ENCODE peak calls at places on chromosomes 6 and 20, in six cellular contexts. B, H, D, X, J and S are unnamed samples. For H3K27me3, the result is how much of the 10 kb centered on the place peaks cover.

GRCh38 chr20:16641511-16641910 is 68.3 kb upstream of the KIF16B start:
- DNase-seq in B (no peak), D (no peak), H (no peak), J (no peak), X (no peak), S (no peak)

GRCh38 chr20:51059862-51060261 is 37.0 kb upstream of the KCNG1 start:
- DNase-seq in X (no peak), J (no peak), H (no peak), B (no peak), D (peak), S (no peak)

GRCh38 chr6:159008656-159009288 is 8.8 kb upstream of the RSPH3 start:
- DNase-seq in D (peak), X (no peak), H (no peak), J (no peak), B (no peak), S (no peak)

GRCh38 chr6:82217014-82217621 is 30.4 kb downstream of the IBTK start:
- DNase-seq in J (no peak), D (no peak), X (no peak), H (no peak), B (no peak), S (no peak)

GRCh38 chr6:120992257-120992656 is 342.0 kb downstream of the TBC1D32 start:
- DNase-seq in H (no peak), B (no peak), X (no peak), J (no peak), D (no peak), S (no peak)

GRCh38 chr6:132227937-132228336 is 173.3 kb downstream of the MOXD1 start:
- DNase-seq in X (no peak), B (no peak), D (peak), J (no peak), H (no peak), S (peak)

GRCh38 chr6:2162089-2162465 is 83.3 kb downstream of the GMDS start:
- DNase-seq in H (no peak), B (no peak), D (no peak), J (no peak), X (no peak), S (no peak)

GRCh38 chr6:28985396-28986164 is 19.5 kb downstream of the ZNF311 start:
- DNase-seq in J (peak), H (peak), X (peak), B (peak), D (peak), S (peak)

GRCh38 chr20:33753763-33754162 is 22.0 kb downstream of the ZNF341 start:
- DNase-seq in J (no peak), B (no peak), H (no peak), D (peak), X (no peak), S (no peak)

GRCh38 chr20:25058051-25058796 is at the start of gene ACSS1:
- DNase-seq in H (peak), D (peak), X (no peak), B (peak), J (peak), S (no peak)

GRCh38 chr6:75204959-75205775 is 686 bp downstream of the COL12A1 start:
- DNase-seq in X (no peak), B (no peak), J (peak), H (peak), D (peak), S (no peak)

GRCh38 chr6:162124710-162125435 is 602.7 kb downstream of the PRKN start:
- DNase-seq in B (no peak), X (no peak), D (peak), H (no peak), J (no peak), S (no peak)

GRCh38 chr6:43972179-43972914 is 154.9 kb downstream of the MRPL14 start:
- DNase-seq in H (no peak), J (no peak), X (no peak), B (no peak), D (peak), S (no peak)

GRCh38 chr20:63884506-63885263 is 10.2 kb upstream of the DNAJC5 start:
- DNase-seq in B (peak), D (no peak), H (no peak), J (no peak), X (no peak), S (no peak)

GRCh38 chr20:59749293-59749680 is 144.9 kb downstream of the PHACTR3 start:
- DNase-seq in B (peak), J (no peak), D (peak), H (no peak), X (no peak), S (peak)

GRCh38 chr6:166989427-166990034 is 9.7 kb upstream of the CEP43 start:
- DNase-seq in D (peak), J (no peak), X (no peak), B (no peak), H (no peak), S (no peak)

GRCh38 chr6:72580281-72580940 is 41.5 kb upstream of the KCNQ5 start:
- DNase-seq in X (no peak), H (no peak), B (no peak), J (no peak), D (peak), S (peak)

GRCh38 chr6:35391240-35391968 is 49.0 kb downstream of the PPARD start:
- DNase-seq in B (no peak), D (peak), X (no peak), H (no peak), J (no peak), S (peak)

GRCh38 chr6:118134257-118134656 is 227.2 kb downstream of the SLC35F1 start:
- DNase-seq in H (no peak), J (no peak), B (no peak), X (no peak), D (peak), S (no peak)

GRCh38 chr6:33785766-33786165 is 3.2 kb downstream of the LEMD2 start:
- DNase-seq in X (no peak), B (no peak), D (peak), H (no peak), J (no peak), S (peak)

GRCh38 chr6:134822920-134823430 is 126.9 kb downstream of the ALDH8A1 start:
- DNase-seq in H (no peak), D (peak), J (peak), B (peak), X (no peak), S (no peak)

GRCh38 chr6:67009818-67010217 is 1302.8 kb upstream of the EYS start:
- DNase-seq in H (no peak), X (no peak), D (no peak), J (no peak), B (no peak), S (no peak)

GRCh38 chr20:63641146-63641791 is 12.0 kb downstream of the STMN3 start:
- DNase-seq in H (no peak), X (no peak), B (no peak), D (no peak), J (peak), S (no peak)

GRCh38 chr6:106959985-106960384 is 14.5 kb downstream of the CD24 start:
- DNase-seq in B (no peak), X (no peak), H (no peak), J (no peak), D (no peak), S (no peak)

GRCh38 chr6:32684246-32684645 is 17.8 kb upstream of the HLA-DQB1 start:
- DNase-seq in X (no peak), D (no peak), H (no peak), J (no peak), B (no peak), S (no peak)

GRCh38 chr6:49110876-49111275 is 352.2 kb downstream of the MMUT start:
- DNase-seq in D (no peak), B (no peak), X (no peak), H (no peak), J (no peak), S (no peak)

GRCh38 chr6:137487947-137488735 is 6.1 kb downstream of the OLIG3 start:
- DNase-seq in B (no peak), J (no peak), X (no peak), D (no peak), H (no peak), S (no peak)

GRCh38 chr6:43724914-43725642 is 37.5 kb upstream of the MRPS18A start:
- DNase-seq in X (no peak), D (peak), J (peak), H (peak), B (peak), S (peak)

GRCh38 chr6:88650029-88650619 is 313.3 kb downstream of the RNGTT start:
- DNase-seq in H (no peak), J (no peak), X (no peak), D (peak), B (no peak), S (peak)

GRCh38 chr20:8309638-8310037 is 177.6 kb downstream of the PLCB1 start:
- DNase-seq in H (no peak), X (no peak), B (no peak), D (peak), J (no peak), S (no peak)

GRCh38 chr6:121393711-121394110 is 41.7 kb upstream of the GJA1 start:
- DNase-seq in D (peak), X (no peak), J (no peak), H (no peak), B (no peak), S (no peak)

GRCh38 chr20:11810316-11811130 is 107.2 kb upstream of the BTBD3 start:
- DNase-seq in X (no peak), D (peak), B (no peak), J (no peak), H (no peak), S (no peak)

GRCh38 chr6:55174211-55175013 is at the start of gene HCRTR2:
- DNase-seq in B (no peak), J (no peak), D (no peak), H (no peak), X (no peak), S (no peak)

GRCh38 chr20:50762435-50763201 is 31.2 kb downstream of the PARD6B start:
- DNase-seq in X (peak), B (peak), H (no peak), J (peak), D (peak), S (no peak)

GRCh38 chr6:27650620-27651370 is 177.9 kb upstream of the ZNF184 start:
- DNase-seq in X (no peak), J (no peak), B (no peak), H (no peak), D (peak), S (no peak)

GRCh38 chr6:135301304-135301703 is 120.2 kb downstream of the MYB start:
- DNase-seq in B (no peak), D (no peak), X (no peak), J (no peak), H (no peak), S (no peak)

GRCh38 chr20:51695574-51696303 is 72.5 kb downstream of the ATP9A start:
- DNase-seq in B (no peak), D (peak), H (no peak), X (no peak), J (no peak), S (peak)

DNA sequence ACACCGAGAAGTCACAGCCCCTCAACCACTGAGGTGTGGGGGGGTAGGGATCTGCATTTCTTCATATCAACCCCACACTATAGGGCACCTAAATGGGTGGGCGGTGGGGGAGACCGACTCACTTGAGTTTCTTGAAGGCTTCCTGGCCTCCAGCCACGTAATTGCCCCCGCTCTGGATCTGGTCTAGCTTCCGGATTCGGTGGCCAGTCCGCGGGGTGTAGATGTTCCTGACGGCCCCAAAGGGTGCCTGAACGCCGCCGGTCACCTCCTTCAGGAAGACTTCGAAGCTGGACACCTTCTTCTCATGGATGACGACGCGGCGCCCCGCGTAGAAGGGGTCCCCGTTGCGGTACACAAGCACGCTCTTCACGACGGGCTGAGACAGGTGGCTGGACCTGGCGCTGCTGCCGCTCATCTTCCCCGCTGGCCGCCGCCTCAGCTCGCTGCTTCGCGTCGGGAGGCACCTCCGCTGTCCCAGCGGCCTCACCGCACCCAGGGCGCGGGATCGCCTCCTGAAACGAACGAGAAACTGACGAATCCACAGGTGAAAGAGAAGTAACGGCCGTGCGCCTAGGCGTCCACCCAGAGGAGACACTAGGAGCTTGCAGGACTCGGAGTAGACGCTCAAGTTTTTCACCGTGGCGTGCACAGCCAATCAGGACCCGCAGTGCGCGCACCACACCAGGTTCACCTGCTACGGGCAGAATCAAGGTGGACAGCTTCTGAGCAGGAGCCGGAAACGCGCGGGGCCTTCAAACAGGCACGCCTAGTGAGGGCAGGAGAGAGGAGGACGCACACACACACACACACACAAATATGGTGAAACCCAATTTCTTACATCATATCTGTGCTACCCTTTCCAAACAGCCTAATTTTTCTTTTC is at the start of gene DCDC2:
- DNase-seq in D (peak), X (no peak), B (no peak), J (peak), H (no peak), S (no peak)
- TF ChIP-seq CTCF in D (no peak), X (no peak), B (no peak), J (peak), H (no peak), S (no peak)

DNA sequence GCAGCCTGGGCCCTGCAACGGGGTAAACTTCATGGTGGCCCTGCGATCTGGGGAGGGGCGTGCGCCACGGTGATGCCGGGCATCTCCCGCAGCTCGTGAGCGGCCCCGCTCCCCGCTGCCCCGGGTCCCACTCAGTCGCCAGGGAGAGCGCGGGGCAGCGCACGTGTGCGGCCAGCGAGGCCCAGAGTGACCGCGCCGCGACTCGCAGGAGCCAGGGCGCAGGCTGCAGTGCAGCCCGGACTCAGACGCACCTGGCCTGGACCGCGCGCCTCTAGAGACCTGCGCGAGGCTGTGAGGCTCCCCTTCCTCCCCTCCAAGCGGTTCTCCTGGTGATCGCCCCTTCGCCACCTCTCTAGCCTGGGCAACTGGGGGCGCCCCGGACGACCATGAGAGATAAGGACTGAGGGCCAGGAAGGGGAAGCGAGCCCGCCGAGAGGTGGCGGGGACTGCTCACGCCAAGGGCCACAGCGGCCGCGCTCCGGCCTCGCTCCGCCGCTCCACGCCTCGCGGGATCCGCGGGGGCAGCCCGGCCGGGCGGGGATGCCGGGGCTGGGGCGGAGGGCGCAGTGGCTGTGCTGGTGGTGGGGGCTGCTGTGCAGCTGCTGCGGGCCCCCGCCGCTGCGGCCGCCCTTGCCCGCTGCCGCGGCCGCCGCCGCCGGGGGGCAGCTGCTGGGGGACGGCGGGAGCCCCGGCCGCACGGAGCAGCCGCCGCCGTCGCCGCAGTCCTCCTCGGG is 684 bp downstream of the BMP6 start:
- DNase-seq in D (no peak), X (no peak), H (no peak), J (no peak), B (no peak), S (no peak)
- H3K4me3 ChIP-seq in D (peak), X (peak), H (peak), J (peak), B (peak), S (peak)

GRCh38 chr6:127515794-127516675 is 3.1 kb downstream of the MTCL3 start:
- DNase-seq in D (peak), B (peak), X (no peak), H (no peak), J (peak), S (peak)
- H3K27me3 ChIP-seq in D (under half), B (half or more), X (under half), H (under half), J (under half), S (under half)

DNA sequence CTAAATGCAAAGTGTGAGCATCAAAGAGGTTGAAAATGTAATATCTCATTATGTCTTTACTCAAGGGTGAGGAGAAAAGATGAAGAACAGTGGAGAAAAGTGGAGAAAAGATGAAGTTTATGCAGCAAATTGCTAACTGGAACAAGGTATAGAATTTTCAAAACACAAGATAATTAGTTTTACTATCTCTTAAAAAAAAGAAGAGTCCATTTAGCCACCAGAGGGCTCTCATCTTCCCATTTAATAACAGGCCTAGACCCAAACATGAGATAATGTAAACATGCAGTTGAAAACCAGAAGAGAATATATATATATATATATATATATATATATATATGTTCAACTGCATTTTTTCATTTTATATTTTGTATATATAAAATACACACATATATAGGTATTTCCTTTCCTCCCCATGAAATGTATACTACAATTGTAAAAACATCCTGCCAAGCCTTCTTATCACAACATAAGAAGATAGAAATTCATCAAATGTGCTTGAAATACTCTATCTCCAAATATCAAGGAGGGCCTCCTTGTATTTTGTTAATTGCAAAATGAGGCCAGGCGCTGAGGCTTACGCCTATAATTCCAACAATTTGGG is 78.4 kb downstream of the ADTRP start:
- DNase-seq in X (no peak), D (peak), J (no peak), B (no peak), H (no peak), S (no peak)
- TF ChIP-seq CTCF in X (peak), D (peak), J (peak), B (peak), H (peak), S (peak)

GRCh38 chr20:35225319-35226125 is 968 bp upstream of the MMP24 start:
- DNase-seq in B (no peak), J (no peak), H (no peak), X (no peak), D (no peak), S (no peak)
- H3K4me3 ChIP-seq in B (peak), J (no peak), H (no peak), X (no peak), D (no peak), S (no peak)

DNA sequence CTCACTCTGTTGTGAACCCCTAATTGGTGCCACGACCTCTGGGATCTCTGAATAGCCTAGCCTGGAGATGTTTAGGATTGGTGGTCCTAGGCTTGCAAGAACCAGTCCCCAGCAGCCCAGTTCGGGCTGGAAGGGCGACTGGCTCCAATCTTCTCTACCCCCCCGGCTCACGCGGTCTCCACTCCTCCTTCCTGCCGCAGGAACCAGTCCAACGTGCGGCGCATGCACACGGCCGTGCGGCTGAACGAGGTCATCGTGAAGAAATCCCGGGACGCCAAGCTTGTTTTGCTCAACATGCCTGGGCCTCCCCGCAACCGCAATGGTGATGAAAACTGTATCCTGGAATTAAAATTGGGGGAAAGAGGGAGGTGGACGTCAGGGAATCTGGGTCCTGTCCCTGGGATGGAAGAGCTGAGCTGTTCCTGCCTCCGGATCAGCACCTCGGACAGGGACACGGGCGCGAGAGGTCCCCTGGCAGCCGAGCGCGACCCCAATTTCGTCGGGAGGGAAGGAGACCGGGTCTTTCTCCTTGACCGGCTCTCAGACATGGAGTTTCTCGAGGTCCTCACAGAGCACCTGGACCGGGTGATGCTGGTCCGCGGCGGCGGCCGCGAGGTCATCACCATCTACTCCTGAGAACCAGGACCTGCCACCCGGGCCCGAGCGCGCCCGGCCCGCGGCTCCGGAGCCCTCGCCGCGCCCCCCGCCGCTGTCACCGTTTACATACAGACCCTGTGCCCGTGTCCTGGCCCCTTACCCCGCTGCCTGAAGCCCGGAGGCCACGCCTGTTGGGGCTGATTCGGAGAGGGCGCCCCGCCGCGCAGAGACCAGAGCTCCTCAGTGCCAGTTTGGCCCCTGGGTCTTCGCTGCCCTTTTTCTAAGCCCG is 28.2 kb downstream of the SLC12A5 start:
- DNase-seq in J (peak), H (peak), X (no peak), D (peak), B (peak), S (no peak)
- H3K27me3 ChIP-seq in J (under half), H (under half), X (under half), D (under half), B (under half), S (under half)

GRCh38 chr6:124683507-124683906 is 278.7 kb upstream of the RNF217 start:
- DNase-seq in H (no peak), B (no peak), D (no peak), X (no peak), J (no peak), S (no peak)
- TF ChIP-seq CTCF in H (no peak), B (no peak), D (no peak), X (no peak), J (no peak), S (no peak)